ENCODE peak calls at places on chromosomes 5 and 9, in ten cellular contexts. T is sigmoid colon, J is body of pancreas, S is Peyer's patch, A is ovary, P is A549, K is HCT116, O is stomach, D is esophagus muscularis mucosa, U is spleen. N is an unnamed sample.
A peak's percentile ranks its signal among the peaks of the same experiment; 100 is the strongest.

GRCh38 chr9:101601904-101602765 is 7.4 kb upstream of the PPP3R2 start:
- DNase-seq in T (no peak), J (no peak), S (no peak), A (peak; percentile 16), P (peak; percentile 53), K (peak; percentile 31), O (no peak), D (peak; percentile 42), U (no peak), N (no peak)

GRCh38 chr9:79682076-79682736 is 110.4 kb downstream of the TLE4 start:
- DNase-seq in T (no peak), J (no peak), S (no peak), A (no peak), P (no peak), K (no peak), O (no peak), D (no peak), U (no peak), N (no peak)

GRCh38 chr5:107781451-107781850 is 110.7 kb upstream of the EFNA5 start:
- DNase-seq in T (no peak), J (no peak), S (no peak), A (no peak), P (no peak), K (no peak), O (no peak), D (no peak), U (no peak), N (no peak)

GRCh38 chr9:114653556-114654159 is 3.9 kb downstream of the TEX53 start:
- DNase-seq in T (peak; percentile 86), J (peak; percentile 80), S (peak; percentile 57), A (peak; percentile 86), P (peak; percentile 72), K (peak; percentile 57), O (peak; percentile 81), D (peak; percentile 93), U (no peak), N (peak; percentile 59)

GRCh38 chr9:92619601-92620300 is 50.2 kb downstream of the IPPK start:
- DNase-seq in T (peak; percentile 61), J (no peak), S (no peak), A (peak; percentile 16), P (no peak), K (no peak), O (peak; percentile 22), D (no peak), U (no peak), N (no peak)

GRCh38 chr9:87119328-87119881 is 172.1 kb upstream of the GAS1 start:
- DNase-seq in T (peak; percentile 89), J (peak; percentile 52), S (no peak), A (no peak), P (no peak), K (no peak), O (peak; percentile 74), D (no peak), U (no peak), N (no peak)

GRCh38 chr5:61620660-61621650 is 288.9 kb downstream of the ZSWIM6 start:
- DNase-seq in T (peak; percentile 85), J (no peak), S (no peak), A (no peak), P (peak; percentile 86), K (no peak), O (peak; percentile 63), D (no peak), U (no peak), N (no peak)

GRCh38 chr5:959581-960531 is 48.7 kb upstream of the NKD2 start:
- DNase-seq in T (no peak), J (no peak), S (peak; percentile 35), A (no peak), P (no peak), K (no peak), O (no peak), D (no peak), U (peak; percentile 54), N (no peak)

GRCh38 chr5:162607879-162608278 is 540.3 kb downstream of the GABRG2 start:
- DNase-seq in T (no peak), J (no peak), S (no peak), A (no peak), P (no peak), K (no peak), O (no peak), D (no peak), U (no peak), N (no peak)

GRCh38 chr9:98034593-98035546 is 21.7 kb upstream of the NANS start:
- DNase-seq in T (peak; percentile 93), J (peak; percentile 89), S (peak; percentile 81), A (peak; percentile 90), P (peak; percentile 83), K (peak; percentile 76), O (peak; percentile 93), D (peak; percentile 98), U (peak; percentile 94), N (peak; percentile 81)

GRCh38 chr5:65907138-65907537 is 19.2 kb upstream of the ERBIN start:
- DNase-seq in T (no peak), J (no peak), S (no peak), A (no peak), P (no peak), K (no peak), O (no peak), D (no peak), U (no peak), N (no peak)

GRCh38 chr5:61525573-61526142 is 193.6 kb downstream of the ZSWIM6 start:
- DNase-seq in T (no peak), J (no peak), S (no peak), A (no peak), P (no peak), K (no peak), O (no peak), D (no peak), U (no peak), N (no peak)

GRCh38 chr5:137834498-137834897 is 33.2 kb upstream of the MYOT start:
- DNase-seq in T (no peak), J (no peak), S (no peak), A (no peak), P (no peak), K (no peak), O (no peak), D (no peak), U (no peak), N (no peak)

GRCh38 chr5:53479656-53480473 is 564 bp upstream of the FST start:
- DNase-seq in T (peak; percentile 80), J (peak; percentile 32), S (peak; percentile 61), A (peak; percentile 73), P (peak; percentile 55), K (no peak), O (peak; percentile 52), D (no peak), U (peak; percentile 78), N (peak; percentile 49)

GRCh38 chr5:139273572-139274264 is 19.8 kb upstream of the MATR3 start:
- DNase-seq in T (peak; percentile 94), J (peak; percentile 93), S (peak; percentile 94), A (peak; percentile 83), P (peak; percentile 89), K (peak; percentile 74), O (peak; percentile 93), D (peak; percentile 96), U (peak; percentile 97), N (peak; percentile 89)

GRCh38 chr5:139275536-139276297 is 17.8 kb upstream of the MATR3 start:
- DNase-seq in T (no peak), J (no peak), S (no peak), A (no peak), P (no peak), K (no peak), O (no peak), D (no peak), U (no peak), N (no peak)

GRCh38 chr5:139278540-139279274 is 14.8 kb upstream of the MATR3 start:
- DNase-seq in T (no peak), J (no peak), S (no peak), A (no peak), P (no peak), K (no peak), O (no peak), D (no peak), U (no peak), N (no peak)

GRCh38 chr5:139276426-139276825 is 17.1 kb upstream of the MATR3 start:
- DNase-seq in T (no peak), J (no peak), S (no peak), A (no peak), P (no peak), K (no peak), O (no peak), D (no peak), U (no peak), N (no peak)

DNA sequence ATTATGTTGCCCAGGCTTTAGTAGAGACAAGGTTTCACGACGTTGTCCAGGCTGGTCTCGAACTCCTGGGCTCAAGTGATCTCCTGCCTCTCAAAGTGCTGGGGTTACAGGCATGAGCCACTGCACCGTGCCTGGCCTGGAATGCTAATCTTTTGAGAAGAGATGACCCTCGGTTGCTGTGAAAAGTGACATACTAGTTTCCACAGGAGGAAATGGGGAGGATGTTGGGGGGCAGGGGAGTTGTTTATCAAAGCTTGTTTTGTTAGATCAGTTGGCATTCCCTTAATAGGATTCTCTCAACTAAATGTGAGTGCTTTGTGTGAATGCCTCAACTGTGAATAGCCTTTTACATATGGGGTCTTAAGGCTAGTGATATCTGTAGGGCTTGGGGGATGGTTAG is 16.4 kb upstream of the MATR3 start:
- DNase-seq in T (no peak), J (no peak), S (no peak), A (no peak), P (no peak), K (no peak), O (no peak), D (no peak), U (no peak), N (no peak)
- TF ChIP-seq POLR2A in T (no peak), J (no peak), S (no peak), A (no peak), P (no peak), K (no peak), O (no peak), D (no peak), U (no peak), N (no peak)

DNA sequence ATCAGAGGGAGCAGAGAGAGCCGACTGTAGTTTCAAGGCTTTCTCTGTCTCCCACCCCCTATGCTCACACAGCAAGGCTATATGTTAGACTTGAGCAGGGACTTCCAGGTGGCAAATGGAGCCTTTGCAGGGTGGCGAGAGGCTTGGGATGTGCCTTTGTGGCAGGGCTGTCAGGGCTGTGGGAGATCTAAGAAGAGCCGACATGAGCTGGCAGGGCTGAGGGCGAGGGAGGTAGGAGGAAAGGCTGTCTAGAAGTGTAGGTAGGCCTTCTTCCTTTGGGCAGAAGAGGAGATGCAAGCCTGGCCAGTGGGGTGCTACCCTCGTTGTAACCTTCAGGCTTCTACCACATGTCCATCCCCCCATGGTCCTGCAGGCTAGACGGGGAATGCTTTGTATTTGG is 15.1 kb downstream of the CXXC5 start:
- DNase-seq in T (no peak), J (no peak), S (no peak), A (no peak), P (no peak), K (no peak), O (no peak), D (no peak), U (no peak), N (no peak)
- H3K27ac ChIP-seq in T (peak overlapping the region; percentile 95), J (peak overlapping the region; percentile 94), S (no peak overlapping the region), A (no peak overlapping the region), P (no peak overlapping the region), K (no peak overlapping the region), O (peak overlapping the region; percentile 90), D (peak overlapping the region; percentile 89), U (peak overlapping the region; percentile 94), N (peak overlapping the region; percentile 93)

GRCh38 chr9:136722969-136723356 is 10.6 kb downstream of the DIPK1B start:
- DNase-seq in T (no peak), J (no peak), S (no peak), A (no peak), P (peak; percentile 53), K (no peak), O (no peak), D (no peak), U (peak; percentile 83), N (no peak)
- TF ChIP-seq POLR2A in T (no peak), J (no peak), S (no peak), A (no peak), P (peak; percentile 16), K (no peak), O (no peak), D (no peak), U (no peak), N (no peak)

GRCh38 chr9:127943011-127943662 is 5.5 kb upstream of the DPM2 start:
- DNase-seq in T (no peak), J (no peak), S (no peak), A (no peak), P (no peak), K (no peak), O (no peak), D (no peak), U (no peak), N (no peak)
- H3K27ac ChIP-seq in T (peak overlapping the region; percentile 43), J (no peak overlapping the region), S (no peak overlapping the region), A (no peak overlapping the region), P (no peak overlapping the region), K (no peak overlapping the region), O (peak overlapping the region; percentile 9), D (peak overlapping the region; percentile 54), U (peak overlapping the region; percentile 7), N (no peak overlapping the region)

N was measured in heart left ventricle.